ENCODE peak calls at places on chromosomes 7 and 10, in nine cellular contexts. One of them, this sample, is unnamed.

GRCh38 chr10:102918817-102919236 is 733 bp downstream of the CNNM2 start:
- DNase-seq in omental fat pad: no peak
- DNase-seq in astrocyte of the spinal cord: no peak
- DNase-seq in spleen: peak
- DNase-seq in Calu3: peak
- DNase-seq in astrocyte: no peak
- DNase-seq in BJ: no peak
- DNase-seq in cardiac muscle cell: no peak
- DNase-seq in Panc1: no peak
- DNase-seq in this sample: no peak

GRCh38 chr10:74190494-74190893 is 39.5 kb downstream of the ADK start:
- DNase-seq in omental fat pad: no peak
- DNase-seq in astrocyte of the spinal cord: no peak
- DNase-seq in spleen: no peak
- DNase-seq in Calu3: no peak
- DNase-seq in astrocyte: peak
- DNase-seq in BJ: no peak
- DNase-seq in cardiac muscle cell: no peak
- DNase-seq in Panc1: no peak
- DNase-seq in this sample: no peak

GRCh38 chr10:46544989-46545791 is 11.3 kb downstream of the GPRIN2 start:
- DNase-seq in omental fat pad: peak
- DNase-seq in astrocyte of the spinal cord: no peak
- DNase-seq in spleen: peak
- DNase-seq in Calu3: peak
- DNase-seq in astrocyte: no peak
- DNase-seq in BJ: no peak
- DNase-seq in cardiac muscle cell: no peak
- DNase-seq in Panc1: no peak
- DNase-seq in this sample: peak

GRCh38 chr7:148772297-148773089 is 73.8 kb downstream of the CUL1 start:
- DNase-seq in omental fat pad: no peak
- DNase-seq in astrocyte of the spinal cord: peak
- DNase-seq in spleen: no peak
- DNase-seq in Calu3: peak
- DNase-seq in astrocyte: peak
- DNase-seq in BJ: peak
- DNase-seq in cardiac muscle cell: no peak
- DNase-seq in Panc1: peak
- DNase-seq in this sample: no peak

GRCh38 chr10:58239561-58240169 is 28.0 kb downstream of the IPMK start:
- DNase-seq in omental fat pad: no peak
- DNase-seq in astrocyte of the spinal cord: peak
- DNase-seq in spleen: no peak
- DNase-seq in Calu3: no peak
- DNase-seq in astrocyte: no peak
- DNase-seq in BJ: no peak
- DNase-seq in cardiac muscle cell: no peak
- DNase-seq in Panc1: no peak
- DNase-seq in this sample: no peak

GRCh38 chr10:114590983-114591382 is 67.1 kb downstream of the ABLIM1 start:
- DNase-seq in omental fat pad: no peak
- DNase-seq in astrocyte of the spinal cord: no peak
- DNase-seq in spleen: no peak
- DNase-seq in Calu3: no peak
- DNase-seq in astrocyte: no peak
- DNase-seq in BJ: no peak
- DNase-seq in cardiac muscle cell: no peak
- DNase-seq in Panc1: no peak
- DNase-seq in this sample: no peak

GRCh38 chr10:22541900-22542299 is 172.5 kb downstream of the PIP4K2A start:
- DNase-seq in omental fat pad: no peak
- DNase-seq in astrocyte of the spinal cord: no peak
- DNase-seq in spleen: no peak
- DNase-seq in Calu3: no peak
- DNase-seq in astrocyte: no peak
- DNase-seq in BJ: no peak
- DNase-seq in cardiac muscle cell: no peak
- DNase-seq in Panc1: no peak
- DNase-seq in this sample: no peak

GRCh38 chr10:70512149-70512611 is 33.6 kb downstream of the PALD1 start:
- DNase-seq in omental fat pad: no peak
- DNase-seq in astrocyte of the spinal cord: no peak
- DNase-seq in spleen: no peak
- DNase-seq in Calu3: no peak
- DNase-seq in astrocyte: peak
- DNase-seq in BJ: no peak
- DNase-seq in cardiac muscle cell: no peak
- DNase-seq in Panc1: no peak
- DNase-seq in this sample: no peak

GRCh38 chr10:126844406-126844805 is 60.8 kb upstream of the DOCK1 start:
- DNase-seq in omental fat pad: no peak
- DNase-seq in astrocyte of the spinal cord: peak
- DNase-seq in spleen: no peak
- DNase-seq in Calu3: peak
- DNase-seq in astrocyte: peak
- DNase-seq in BJ: no peak
- DNase-seq in cardiac muscle cell: no peak
- DNase-seq in Panc1: no peak
- DNase-seq in this sample: no peak

GRCh38 chr7:93921607-93922446 is at the start of gene GNG11:
- DNase-seq in omental fat pad: peak
- DNase-seq in astrocyte of the spinal cord: peak
- DNase-seq in spleen: peak
- DNase-seq in Calu3: peak
- DNase-seq in astrocyte: peak
- DNase-seq in BJ: no peak
- DNase-seq in cardiac muscle cell: peak
- DNase-seq in Panc1: no peak
- DNase-seq in this sample: peak

GRCh38 chr7:21169667-21170605 is 257.9 kb upstream of the SP4 start:
- DNase-seq in omental fat pad: no peak
- DNase-seq in astrocyte of the spinal cord: no peak
- DNase-seq in spleen: no peak
- DNase-seq in Calu3: no peak
- DNase-seq in astrocyte: no peak
- DNase-seq in BJ: no peak
- DNase-seq in cardiac muscle cell: peak
- DNase-seq in Panc1: no peak
- DNase-seq in this sample: peak

GRCh38 chr10:89478085-89478738 is 57.2 kb downstream of the SLC16A12 start:
- DNase-seq in omental fat pad: no peak
- DNase-seq in astrocyte of the spinal cord: peak
- DNase-seq in spleen: no peak
- DNase-seq in Calu3: peak
- DNase-seq in astrocyte: peak
- DNase-seq in BJ: no peak
- DNase-seq in cardiac muscle cell: peak
- DNase-seq in Panc1: no peak
- DNase-seq in this sample: no peak

GRCh38 chr10:113292743-113293142 is 260.1 kb upstream of the HABP2 start:
- DNase-seq in omental fat pad: no peak
- DNase-seq in astrocyte of the spinal cord: no peak
- DNase-seq in spleen: no peak
- DNase-seq in Calu3: no peak
- DNase-seq in astrocyte: no peak
- DNase-seq in BJ: no peak
- DNase-seq in cardiac muscle cell: no peak
- DNase-seq in Panc1: no peak
- DNase-seq in this sample: no peak

GRCh38 chr7:45140827-45141226 is 16.8 kb upstream of the RAMP3 start:
- DNase-seq in omental fat pad: no peak
- DNase-seq in astrocyte of the spinal cord: no peak
- DNase-seq in spleen: no peak
- DNase-seq in Calu3: no peak
- DNase-seq in astrocyte: no peak
- DNase-seq in BJ: no peak
- DNase-seq in cardiac muscle cell: no peak
- DNase-seq in Panc1: no peak
- DNase-seq in this sample: no peak

GRCh38 chr7:80488406-80488805 is 23.5 kb downstream of the GNAT3 start:
- DNase-seq in omental fat pad: no peak
- DNase-seq in astrocyte of the spinal cord: no peak
- DNase-seq in spleen: no peak
- DNase-seq in Calu3: no peak
- DNase-seq in astrocyte: no peak
- DNase-seq in BJ: no peak
- DNase-seq in cardiac muscle cell: no peak
- DNase-seq in Panc1: no peak
- DNase-seq in this sample: no peak

GRCh38 chr7:133530682-133531081 is 277.8 kb downstream of the EXOC4 start:
- DNase-seq in omental fat pad: no peak
- DNase-seq in astrocyte of the spinal cord: peak
- DNase-seq in spleen: no peak
- DNase-seq in Calu3: no peak
- DNase-seq in astrocyte: peak
- DNase-seq in BJ: peak
- DNase-seq in cardiac muscle cell: no peak
- DNase-seq in Panc1: no peak
- DNase-seq in this sample: no peak

GRCh38 chr7:45060295-45060694 is 28.5 kb downstream of the NACAD start:
- DNase-seq in omental fat pad: no peak
- DNase-seq in astrocyte of the spinal cord: no peak
- DNase-seq in spleen: no peak
- DNase-seq in Calu3: no peak
- DNase-seq in astrocyte: no peak
- DNase-seq in BJ: no peak
- DNase-seq in cardiac muscle cell: no peak
- DNase-seq in Panc1: no peak
- DNase-seq in this sample: no peak

DNA sequence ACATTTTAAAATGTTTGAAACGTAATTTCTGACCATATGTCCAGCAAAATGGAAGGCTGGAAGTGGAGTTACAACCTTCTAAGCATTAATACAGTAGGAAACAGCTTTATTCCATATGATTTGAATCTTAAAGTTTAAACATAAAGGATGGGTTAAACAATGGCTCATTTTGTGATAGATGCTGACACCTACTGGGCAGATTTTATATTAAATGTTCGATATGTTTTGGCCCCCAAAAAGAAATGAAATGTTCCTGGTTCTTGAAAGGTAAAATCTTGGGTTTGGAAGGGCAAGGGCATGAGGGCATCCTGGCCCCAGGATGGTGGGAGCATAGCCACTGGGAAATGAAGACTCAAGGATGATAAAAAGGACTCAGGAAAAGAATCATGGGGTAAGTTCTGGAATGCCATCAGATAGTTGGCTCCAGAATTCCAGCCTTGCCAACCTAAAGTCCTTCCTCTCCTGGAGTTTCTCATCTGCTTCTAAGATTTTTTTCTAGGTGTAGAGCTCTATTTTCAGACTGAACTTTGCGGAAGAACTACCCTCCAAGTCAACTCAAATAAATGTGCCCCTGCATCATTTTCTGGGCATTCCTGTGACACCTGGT is 34.6 kb upstream of the SLC35G1 start:
- DNase-seq in omental fat pad: no peak
- DNase-seq in astrocyte of the spinal cord: peak
- DNase-seq in spleen: no peak
- DNase-seq in Calu3: no peak
- DNase-seq in astrocyte: no peak
- DNase-seq in BJ: no peak
- DNase-seq in cardiac muscle cell: no peak
- DNase-seq in Panc1: no peak
- DNase-seq in this sample: no peak
- TF ChIP-seq CTCF in omental fat pad: no peak
- TF ChIP-seq CTCF in astrocyte of the spinal cord: peak
- TF ChIP-seq CTCF in spleen: peak
- TF ChIP-seq CTCF in Calu3: no peak
- TF ChIP-seq CTCF in astrocyte: peak
- TF ChIP-seq CTCF in BJ: peak
- TF ChIP-seq CTCF in cardiac muscle cell: peak
- TF ChIP-seq CTCF in Panc1: peak
- TF ChIP-seq CTCF in this sample: peak

GRCh38 chr10:104612577-104613205 is 28.4 kb upstream of the SORCS3 start:
- DNase-seq in omental fat pad: no peak
- DNase-seq in astrocyte of the spinal cord: no peak
- DNase-seq in spleen: no peak
- DNase-seq in Calu3: no peak
- DNase-seq in astrocyte: no peak
- DNase-seq in BJ: no peak
- DNase-seq in cardiac muscle cell: no peak
- DNase-seq in Panc1: no peak
- DNase-seq in this sample: no peak

GRCh38 chr10:104617831-104618230 is 23.3 kb upstream of the SORCS3 start:
- DNase-seq in omental fat pad: no peak
- DNase-seq in astrocyte of the spinal cord: no peak
- DNase-seq in spleen: no peak
- DNase-seq in Calu3: no peak
- DNase-seq in astrocyte: no peak
- DNase-seq in BJ: no peak
- DNase-seq in cardiac muscle cell: no peak
- DNase-seq in Panc1: no peak
- DNase-seq in this sample: no peak

GRCh38 chr10:104614245-104614831 is 26.8 kb upstream of the SORCS3 start:
- DNase-seq in omental fat pad: no peak
- DNase-seq in astrocyte of the spinal cord: peak
- DNase-seq in spleen: no peak
- DNase-seq in Calu3: peak
- DNase-seq in astrocyte: no peak
- DNase-seq in BJ: no peak
- DNase-seq in cardiac muscle cell: no peak
- DNase-seq in Panc1: no peak
- DNase-seq in this sample: no peak
- TF ChIP-seq CTCF in omental fat pad: no peak
- TF ChIP-seq CTCF in astrocyte of the spinal cord: peak
- TF ChIP-seq CTCF in spleen: peak
- TF ChIP-seq CTCF in Calu3: peak
- TF ChIP-seq CTCF in astrocyte: peak
- TF ChIP-seq CTCF in BJ: peak
- TF ChIP-seq CTCF in cardiac muscle cell: peak
- TF ChIP-seq CTCF in Panc1: peak
- TF ChIP-seq CTCF in this sample: peak

GRCh38 chr10:88131561-88132139 is 268.2 kb downstream of the PTEN start:
- DNase-seq in omental fat pad: no peak
- DNase-seq in astrocyte of the spinal cord: peak
- DNase-seq in spleen: no peak
- DNase-seq in Calu3: no peak
- DNase-seq in astrocyte: peak
- DNase-seq in BJ: peak
- DNase-seq in cardiac muscle cell: no peak
- DNase-seq in Panc1: no peak
- DNase-seq in this sample: no peak
- TF ChIP-seq CTCF in omental fat pad: peak
- TF ChIP-seq CTCF in astrocyte of the spinal cord: no peak
- TF ChIP-seq CTCF in spleen: no peak
- TF ChIP-seq CTCF in Calu3: no peak
- TF ChIP-seq CTCF in astrocyte: no peak
- TF ChIP-seq CTCF in BJ: peak
- TF ChIP-seq CTCF in cardiac muscle cell: no peak
- TF ChIP-seq CTCF in Panc1: no peak
- TF ChIP-seq CTCF in this sample: no peak

DNA sequence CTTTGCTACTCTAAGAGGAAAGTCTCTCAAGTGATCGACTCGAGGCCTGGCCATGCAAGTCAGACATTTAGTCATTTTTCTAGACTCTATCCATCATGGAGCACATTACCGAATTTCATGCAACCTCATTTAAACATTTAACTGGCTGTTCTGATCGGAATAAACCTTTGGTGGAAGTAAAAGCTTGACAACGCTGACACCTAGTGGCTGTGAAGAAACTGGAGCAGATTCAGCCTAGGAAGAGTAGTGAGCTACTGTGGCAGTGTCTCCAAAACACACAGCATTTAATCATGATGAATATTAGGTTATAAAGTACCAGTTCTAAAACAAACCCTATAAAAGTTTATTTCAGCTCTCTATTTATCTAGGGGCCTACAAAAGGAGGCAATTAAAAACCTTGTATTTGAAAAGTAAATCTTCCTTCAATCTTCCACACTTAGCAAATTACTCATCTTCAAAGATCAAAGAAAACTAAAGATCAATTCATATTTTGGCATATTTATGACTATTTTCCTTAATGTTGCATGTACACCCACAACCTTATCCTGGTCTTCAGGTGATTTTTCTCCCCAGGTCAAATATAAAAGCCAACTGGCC is 175.0 kb downstream of the CTNNA3 start:
- DNase-seq in omental fat pad: no peak
- DNase-seq in astrocyte of the spinal cord: peak
- DNase-seq in spleen: no peak
- DNase-seq in Calu3: peak
- DNase-seq in astrocyte: peak
- DNase-seq in BJ: no peak
- DNase-seq in cardiac muscle cell: peak
- DNase-seq in Panc1: peak
- DNase-seq in this sample: no peak
- TF ChIP-seq CTCF in omental fat pad: no peak
- TF ChIP-seq CTCF in astrocyte of the spinal cord: peak
- TF ChIP-seq CTCF in spleen: peak
- TF ChIP-seq CTCF in Calu3: peak
- TF ChIP-seq CTCF in astrocyte: peak
- TF ChIP-seq CTCF in BJ: peak
- TF ChIP-seq CTCF in cardiac muscle cell: peak
- TF ChIP-seq CTCF in Panc1: peak
- TF ChIP-seq CTCF in this sample: peak